ENCODE peak calls at places on chromosomes 4 and X, in ten cellular contexts. C is HCT116; K is mesendoderm; B is Karpas-422; L is body of pancreas; Y is AG04450; G is effector memory CD4-positive, alpha-beta T cell; I is mammary epithelial cell; O is coronary artery; D is fibroblast of pulmonary artery. H is an unnamed sample.

GRCh38 chr4:40843696-40844095 is 93.9 kb downstream of the NSUN7 start:
- DNase-seq in C (no peak), K (peak; percentile 62), B (peak; percentile 74), L (no peak), Y (no peak), G (no peak), I (no peak), O (no peak), D (no peak), H (no peak)

GRCh38 chrX:154049209-154050112 is 29.8 kb upstream of the IRAK1 start:
- DNase-seq in C (no peak), K (no peak), B (no peak), L (no peak), Y (no peak), G (no peak), I (no peak), O (no peak), D (no peak), H (no peak)

GRCh38 chrX:104270916-104271512 is 16.3 kb upstream of the ESX1 start:
- DNase-seq in C (peak; percentile 50), K (peak; percentile 59), B (peak; percentile 66), L (peak; percentile 61), Y (no peak), G (no peak), I (peak; percentile 53), O (no peak), D (peak; percentile 46), H (peak; percentile 51)

GRCh38 chrX:86047174-86047991 is at the start of gene CHM:
- DNase-seq in C (peak; percentile 57), K (peak; percentile 90), B (peak; percentile 94), L (peak; percentile 73), Y (peak; percentile 45), G (peak; percentile 7), I (peak; percentile 78), O (peak; percentile 77), D (peak; percentile 88), H (peak; percentile 82)

GRCh38 chr4:72326692-72327632 is 242.1 kb downstream of the ADAMTS3 start:
- DNase-seq in C (peak; percentile 8), K (peak; percentile 51), B (peak; percentile 73), L (no peak), Y (no peak), G (no peak), I (no peak), O (no peak), D (peak; percentile 66), H (peak; percentile 64)

GRCh38 chr4:84221704-84222103 is 277.4 kb downstream of the NKX6-1 start:
- DNase-seq in C (no peak), K (peak; percentile 38), B (no peak), L (no peak), Y (no peak), G (no peak), I (no peak), O (no peak), D (no peak), H (no peak)

GRCh38 chr4:178351185-178351584 is 908.9 kb upstream of the AGA start:
- DNase-seq in C (no peak), K (no peak), B (no peak), L (no peak), Y (no peak), G (no peak), I (no peak), O (no peak), D (no peak), H (no peak)

GRCh38 chr4:145804134-145804533 is 124.2 kb downstream of the C4orf51 start:
- DNase-seq in C (no peak), K (no peak), B (no peak), L (no peak), Y (peak; percentile 84), G (no peak), I (peak; percentile 98), O (no peak), D (peak; percentile 95), H (peak; percentile 95)

GRCh38 chr4:4812145-4812782 is 47.2 kb upstream of the MSX1 start:
- DNase-seq in C (no peak), K (no peak), B (no peak), L (no peak), Y (no peak), G (no peak), I (no peak), O (no peak), D (no peak), H (no peak)

GRCh38 chr4:126604273-126604867 is 1028.4 kb upstream of the INTU start:
- DNase-seq in C (peak; percentile 27), K (peak; percentile 52), B (peak; percentile 61), L (no peak), Y (peak; percentile 21), G (no peak), I (peak; percentile 19), O (no peak), D (peak; percentile 63), H (peak; percentile 54)

DNA sequence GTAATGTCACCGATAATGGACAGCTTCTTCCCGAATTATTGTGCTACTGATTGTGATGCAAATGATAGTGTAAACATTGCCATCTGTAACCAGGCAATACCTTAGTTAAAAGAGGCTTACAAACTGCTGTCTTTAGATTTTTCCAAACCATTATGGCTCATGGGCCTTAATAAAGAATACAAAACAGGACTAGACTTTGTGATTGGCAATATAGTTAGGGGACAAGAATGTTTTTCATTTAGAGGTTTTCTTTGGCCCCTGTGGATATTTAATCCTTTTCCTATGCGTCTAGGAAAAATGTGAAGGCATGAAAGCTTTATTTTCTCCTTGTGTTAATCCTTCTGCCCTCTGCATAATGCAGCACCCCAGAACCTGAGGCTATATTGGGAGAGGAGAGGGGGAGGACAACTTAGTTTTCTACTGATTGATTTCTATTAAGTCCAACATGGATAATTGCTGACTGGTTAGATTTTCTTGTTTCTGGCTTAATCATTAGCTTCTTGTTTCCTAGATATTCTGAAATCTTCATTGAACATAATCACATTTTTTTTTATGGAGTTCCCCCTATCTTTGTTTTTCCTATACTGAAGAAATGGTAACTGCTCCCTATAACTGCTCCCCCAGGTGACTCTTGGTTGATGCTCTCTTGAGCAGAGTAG is 1.9 kb downstream of the PRPS1 start:
- DNase-seq in C (no peak), K (peak; percentile 55), B (no peak), L (no peak), Y (no peak), G (no peak), I (no peak), O (no peak), D (no peak), H (no peak)
- H3K4me3 ChIP-seq in C (peak overlapping the region; percentile 76), K (no peak overlapping the region), B (peak overlapping the region; percentile 70), L (no peak overlapping the region), Y (peak overlapping the region; percentile 81), G (no peak overlapping the region), I (peak overlapping the region; percentile 48), O (peak overlapping the region; percentile 78), D (peak overlapping the region; percentile 76), H (no peak overlapping the region)

DNA sequence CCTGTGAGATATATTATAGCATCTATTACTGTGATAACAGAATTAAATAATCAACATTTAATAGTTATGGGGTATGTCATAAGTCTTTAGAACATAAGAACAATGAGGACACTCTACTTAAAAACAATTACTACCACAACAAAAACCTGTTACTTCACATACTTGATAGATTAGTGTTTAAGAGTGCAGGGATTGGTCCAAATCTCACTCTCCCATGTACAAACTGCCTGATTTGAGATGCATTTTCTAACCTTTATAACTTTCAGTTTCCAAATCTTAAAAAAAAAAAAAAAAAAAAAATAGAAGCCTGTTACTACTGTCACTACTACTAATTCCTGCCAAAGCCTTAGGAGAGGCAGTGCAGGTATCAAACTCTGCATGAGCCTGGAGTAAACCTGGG is 5.6 kb downstream of the PCDH18 start:
- DNase-seq in C (no peak), K (no peak), B (no peak), L (no peak), Y (no peak), G (no peak), I (no peak), O (no peak), D (no peak), H (peak; percentile 46)
- H3K4me3 ChIP-seq in C (no peak overlapping the region), K (no peak overlapping the region), B (no peak overlapping the region), L (no peak overlapping the region), Y (peak overlapping the region; percentile 34), G (no peak overlapping the region), I (no peak overlapping the region), O (peak overlapping the region; percentile 84), D (no peak overlapping the region), H (no peak overlapping the region)

DNA sequence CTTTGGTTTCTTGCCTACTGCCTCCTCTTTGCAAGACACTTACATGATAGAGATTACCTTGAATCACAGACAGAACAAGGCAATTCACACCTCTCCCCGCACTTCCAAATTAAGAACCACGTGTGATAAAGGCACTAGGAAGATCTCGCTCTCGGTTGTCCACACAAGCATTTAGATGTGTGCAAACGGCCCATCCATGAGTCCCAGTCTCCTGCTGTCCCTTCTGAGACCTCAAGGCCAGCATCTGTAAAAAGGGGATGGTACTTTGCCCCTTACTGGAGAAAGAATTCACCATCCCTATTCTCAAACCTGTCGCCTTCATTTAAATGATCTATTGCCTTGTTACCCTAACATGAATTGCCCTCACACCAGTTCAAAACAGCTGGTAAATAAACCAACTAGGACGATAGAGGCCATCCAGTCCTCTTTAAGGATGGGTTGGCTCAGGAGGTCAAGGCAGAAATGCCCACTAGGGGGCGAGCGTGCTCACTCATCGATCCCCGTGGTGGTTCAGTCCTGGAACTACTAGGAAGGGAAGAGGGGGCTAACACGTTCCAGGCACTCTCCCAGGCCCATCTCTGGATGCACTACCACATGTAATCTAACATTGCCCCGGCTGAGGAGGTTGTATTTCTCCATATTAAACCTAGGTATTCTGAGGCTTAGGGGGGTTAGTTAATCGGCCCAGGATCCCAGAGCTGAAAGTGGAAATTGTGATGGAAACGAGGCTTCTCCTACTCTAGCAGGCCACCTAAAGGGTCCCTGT is 95.8 kb downstream of the DHX15 start:
- DNase-seq in C (peak; percentile 41), K (peak; percentile 83), B (peak; percentile 89), L (peak; percentile 88), Y (no peak), G (no peak), I (peak; percentile 33), O (no peak), D (peak; percentile 79), H (peak; percentile 69)
- H3K4me3 ChIP-seq in C (no peak overlapping the region), K (no peak overlapping the region), B (no peak overlapping the region), L (no peak overlapping the region), Y (no peak overlapping the region), G (no peak overlapping the region), I (no peak overlapping the region), O (no peak overlapping the region), D (no peak overlapping the region), H (no peak overlapping the region)

GRCh38 chr4:99090511-99090910 is 1.9 kb upstream of the ADH5 start:
- DNase-seq in C (no peak), K (no peak), B (no peak), L (no peak), Y (no peak), G (no peak), I (no peak), O (no peak), D (peak; percentile 41), H (no peak)

GRCh38 chr4:99087887-99088484 is 602 bp downstream of the ADH5 start:
- DNase-seq in C (no peak), K (peak; percentile 76), B (peak; percentile 57), L (peak; percentile 80), Y (peak; percentile 43), G (no peak), I (peak; percentile 66), O (peak; percentile 83), D (peak; percentile 91), H (peak; percentile 84)

GRCh38 chr4:99088485-99089365 is at the start of gene ADH5:
- DNase-seq in C (peak; percentile 76), K (peak; percentile 90), B (peak; percentile 96), L (peak; percentile 89), Y (peak; percentile 55), G (peak; percentile 77), I (peak; percentile 80), O (peak; percentile 93), D (peak; percentile 87), H (peak; percentile 84)

DNA sequence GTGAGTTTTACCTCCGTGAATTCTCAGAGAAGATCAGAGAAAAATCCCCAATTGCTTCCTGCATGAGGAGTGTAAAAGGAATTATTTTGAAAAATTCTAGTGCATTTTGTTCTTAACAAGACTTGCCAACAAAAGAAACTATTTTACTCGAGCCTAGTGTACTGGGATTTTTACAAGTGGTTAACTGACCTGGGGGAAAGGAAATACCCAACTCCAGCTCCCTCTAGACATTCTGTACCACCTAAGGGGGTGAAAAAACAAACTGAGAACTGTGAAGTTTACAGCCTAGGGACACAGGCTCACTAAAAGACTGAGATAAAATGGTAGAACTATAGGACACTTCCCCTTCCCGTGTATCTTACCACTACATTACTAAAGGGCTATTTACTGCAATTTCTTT is 2.6 kb upstream of the ADH5 start:
- DNase-seq in C (no peak), K (no peak), B (no peak), L (no peak), Y (no peak), G (no peak), I (no peak), O (no peak), D (no peak), H (peak; percentile 9)
- H3K4me3 ChIP-seq in C (no peak overlapping the region), K (no peak overlapping the region), B (no peak overlapping the region), L (no peak overlapping the region), Y (peak overlapping the region; percentile 90), G (no peak overlapping the region), I (peak overlapping the region; percentile 65), O (no peak overlapping the region), D (no peak overlapping the region), H (peak overlapping the region; percentile 97)

H was measured in epithelial cell of esophagus.